ENCODE peak calls at places on chromosome 7, in six cellular contexts. V is HCT116, W is mesenchymal stem cell, O is neuronal stem cell, K is GM23338, S is H9. F is an unnamed sample. For H3K27me3, the result is how much of the 10 kb centered on the place peaks cover.

GRCh38 chr7:46494026-46494425 is 573.0 kb upstream of the IGFBP3 start:
- DNase-seq in K (no peak), V (no peak), O (no peak), W (peak), S (no peak), F (no peak)

GRCh38 chr7:100432053-100432452 is 2.4 kb downstream of the MEPCE start:
- DNase-seq in S (no peak), W (no peak), O (no peak), K (no peak), V (no peak), F (no peak)

GRCh38 chr7:103989785-103990775 is 622 bp upstream of the RELN start:
- DNase-seq in S (peak), O (peak), W (peak), K (peak), V (no peak), F (peak)

GRCh38 chr7:87934699-87935372 is 785 bp downstream of the ADAM22 start:
- DNase-seq in K (peak), S (peak), O (peak), W (peak), V (no peak), F (peak)

GRCh38 chr7:89311886-89312285 is 516.3 kb upstream of the TEX47 start:
- DNase-seq in V (no peak), S (no peak), K (no peak), W (no peak), O (no peak), F (no peak)

GRCh38 chr7:48691788-48692187 is 232.6 kb upstream of the CDC14C start:
- DNase-seq in K (no peak), S (no peak), O (no peak), V (no peak), W (no peak), F (no peak)

GRCh38 chr7:129258649-129259389 is 34.0 kb downstream of the AHCYL2 start:
- DNase-seq in W (peak), K (peak), S (peak), O (peak), V (no peak), F (peak)

GRCh38 chr7:94183289-94183749 is 179.2 kb upstream of the BET1 start:
- DNase-seq in V (peak), S (no peak), K (peak), O (peak), W (peak), F (peak)

GRCh38 chr7:128247640-128248194 is 6.6 kb downstream of the LEP start:
- DNase-seq in O (no peak), K (no peak), S (no peak), V (peak), W (peak), F (no peak)

GRCh38 chr7:23544913-23545354 is 13.2 kb upstream of the TRA2A start:
- DNase-seq in K (peak), O (no peak), S (no peak), V (peak), W (peak), F (no peak)

GRCh38 chr7:3923307-3923918 is 622.4 kb downstream of the SDK1 start:
- DNase-seq in O (no peak), K (no peak), S (no peak), V (no peak), W (no peak), F (no peak)

GRCh38 chr7:55534262-55534915 is 37.9 kb downstream of the VOPP1 start:
- DNase-seq in V (no peak), K (no peak), W (peak), S (no peak), O (no peak), F (no peak)

GRCh38 chr7:54596747-54597146 is 54.6 kb downstream of the VSTM2A start:
- DNase-seq in O (no peak), V (no peak), K (no peak), S (no peak), W (no peak), F (no peak)

GRCh38 chr7:90768301-90768700 is 172.2 kb downstream of the CDK14 start:
- DNase-seq in O (no peak), K (no peak), S (no peak), W (no peak), V (no peak), F (no peak)

GRCh38 chr7:127943541-127944521 is 87.4 kb downstream of the LRRC4 start:
- DNase-seq in W (no peak), O (no peak), V (no peak), K (no peak), S (no peak), F (no peak)

GRCh38 chr7:94133460-94133859 is 129.3 kb upstream of the BET1 start:
- DNase-seq in O (no peak), S (no peak), V (no peak), W (peak), K (no peak), F (no peak)

GRCh38 chr7:30464231-30464660 is 14.3 kb downstream of the NOD1 start:
- DNase-seq in O (no peak), W (no peak), S (no peak), V (no peak), K (no peak), F (no peak)

GRCh38 chr7:117993377-117994003 is 120.2 kb upstream of the CTTNBP2 start:
- DNase-seq in V (peak), O (peak), W (peak), S (peak), K (peak), F (peak)

GRCh38 chr7:102195361-102195760 is 91.3 kb upstream of the SH2B2 start:
- DNase-seq in K (no peak), W (no peak), O (no peak), V (no peak), S (no peak), F (no peak)

GRCh38 chr7:137771679-137772078 is 75.1 kb downstream of the DGKI start:
- DNase-seq in K (no peak), W (peak), S (no peak), V (no peak), O (no peak), F (no peak)

GRCh38 chr7:144776447-144776846 is 59.4 kb downstream of the TPK1 start:
- DNase-seq in S (no peak), O (no peak), V (no peak), W (no peak), K (no peak), F (no peak)

GRCh38 chr7:16265184-16265804 is 156.0 kb downstream of the CRPPA start:
- DNase-seq in S (no peak), O (no peak), V (no peak), W (no peak), K (no peak), F (no peak)

GRCh38 chr7:130901209-130901783 is 167.3 kb upstream of the KLF14 start:
- DNase-seq in V (peak), K (no peak), S (no peak), W (peak), O (no peak), F (no peak)

GRCh38 chr7:95264225-95264927 is 60.0 kb downstream of the PON1 start:
- DNase-seq in K (no peak), S (no peak), O (no peak), W (no peak), V (no peak), F (no peak)

GRCh38 chr7:98619450-98620321 is 2.6 kb downstream of the NPTX2 start:
- DNase-seq in O (no peak), W (no peak), K (peak), V (no peak), S (peak), F (no peak)

GRCh38 chr7:53070883-53071282 is 35.5 kb downstream of the POM121L12 start:
- DNase-seq in V (no peak), K (no peak), O (no peak), S (no peak), W (no peak), F (peak)

GRCh38 chr7:95238252-95238938 is 85.9 kb downstream of the PON1 start:
- DNase-seq in S (no peak), V (no peak), O (no peak), K (no peak), W (no peak), F (no peak)

GRCh38 chr7:29424984-29425309 is 138.7 kb upstream of the PRR15 start:
- DNase-seq in O (no peak), V (no peak), S (no peak), K (no peak), W (no peak), F (no peak)

GRCh38 chr7:123096976-123097375 is 101.5 kb upstream of the TAS2R16 start:
- DNase-seq in S (no peak), K (no peak), W (no peak), V (no peak), O (no peak), F (no peak)

GRCh38 chr7:137959987-137960386 is 41.9 kb downstream of the CREB3L2 start:
- DNase-seq in W (no peak), S (no peak), O (no peak), K (no peak), V (no peak), F (no peak)

GRCh38 chr7:150404785-150405583 is 25.9 kb downstream of the ZNF775 start:
- DNase-seq in O (peak), V (peak), W (peak), K (peak), S (peak), F (peak)
- H2AFZ ChIP-seq in O (peak), V (peak), W (peak), K (peak), S (no peak), F (peak)

DNA sequence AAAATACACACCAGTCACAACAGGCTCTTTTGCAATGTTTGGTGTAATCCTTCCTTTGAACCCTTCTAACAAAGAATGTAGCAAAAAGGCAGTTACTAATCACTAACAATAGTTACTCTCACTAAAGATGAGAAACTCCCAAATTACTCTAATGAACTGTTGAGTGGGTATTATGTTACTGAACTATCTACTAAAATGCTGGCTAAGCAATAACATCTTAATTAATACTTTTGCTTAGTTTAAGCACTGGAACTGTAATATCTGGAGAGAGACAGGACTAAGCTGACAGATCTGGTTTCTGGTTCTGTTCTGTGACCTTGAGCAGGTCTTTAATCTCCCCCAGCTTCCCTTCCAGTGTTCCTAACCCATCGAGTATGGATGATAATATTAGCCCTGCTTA is 241.7 kb downstream of the CHCHD3 start:
- DNase-seq in K (no peak), V (no peak), S (no peak), O (no peak), W (no peak), F (no peak)
- H3K27me3 ChIP-seq in K (under half), V (under half), S (under half), O (under half), W (under half), F (under half)

GRCh38 chr7:51148216-51148615 is 168.4 kb downstream of the COBL start:
- DNase-seq in K (no peak), V (no peak), S (no peak), W (no peak), O (no peak), F (no peak)

GRCh38 chr7:51152801-51153200 is 163.8 kb downstream of the COBL start:
- DNase-seq in V (no peak), K (peak), W (no peak), S (no peak), O (no peak), F (no peak)

GRCh38 chr7:51151452-51151851 is 165.2 kb downstream of the COBL start:
- DNase-seq in O (no peak), K (no peak), W (no peak), S (no peak), V (no peak), F (no peak)

GRCh38 chr7:51146816-51147586 is 169.6 kb downstream of the COBL start:
- DNase-seq in S (peak), W (no peak), V (no peak), O (no peak), K (no peak), F (no peak)

GRCh38 chr7:51150193-51150592 is 166.4 kb downstream of the COBL start:
- DNase-seq in S (no peak), W (no peak), K (no peak), O (no peak), V (no peak), F (no peak)
- H2AFZ ChIP-seq in S (no peak), W (no peak), K (no peak), O (no peak), V (no peak), F (no peak)

DNA sequence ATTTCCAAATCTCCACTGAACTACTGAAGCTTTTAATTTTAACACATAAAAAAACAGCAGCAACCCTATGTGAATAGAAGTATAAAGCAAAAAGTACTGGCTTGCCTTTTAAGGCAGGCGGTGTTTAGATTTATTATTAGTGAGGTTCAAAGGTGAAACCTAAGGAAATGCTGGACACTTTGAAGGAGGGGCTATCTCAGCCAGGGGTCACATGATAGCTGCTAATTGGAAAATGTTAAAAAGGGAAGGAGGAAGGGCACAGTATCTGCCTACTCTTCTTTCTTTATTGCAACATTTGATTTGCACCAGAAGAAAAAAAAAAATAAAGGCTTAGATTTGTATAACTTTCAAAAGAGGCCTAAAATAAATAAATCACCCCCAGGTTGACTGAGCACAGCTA is 183.8 kb downstream of the SKAP2 start:
- DNase-seq in V (no peak), W (no peak), O (no peak), K (no peak), S (no peak), F (no peak)
- H3K27me3 ChIP-seq in V (under half), W (under half), O (under half), K (under half), S (under half), F (under half)

GRCh38 chr7:135995751-135996150 is 18.6 kb upstream of the MTPN start:
- DNase-seq in V (no peak), K (no peak), S (no peak), O (no peak), W (no peak), F (no peak)
- H2AFZ ChIP-seq in V (no peak), K (no peak), S (no peak), O (no peak), W (no peak), F (no peak)

DNA sequence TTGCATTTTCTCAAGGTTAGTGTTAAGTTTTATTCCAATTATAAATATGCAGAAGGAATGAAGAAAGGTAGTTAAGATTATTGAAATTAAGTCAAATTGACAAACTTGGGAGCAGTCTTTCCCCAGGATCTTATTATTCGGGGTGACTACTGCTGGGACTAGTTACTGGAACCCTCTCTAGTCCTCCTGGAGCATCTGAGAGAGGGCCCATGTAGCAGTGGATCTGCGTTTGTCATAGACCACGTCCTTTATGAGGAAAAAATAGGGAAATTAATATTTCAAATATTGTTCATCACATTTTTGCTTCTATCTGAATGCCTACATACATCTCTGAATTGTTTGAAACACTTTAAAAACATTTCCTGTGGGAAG is 41.0 kb downstream of the CNPY1 start:
- DNase-seq in K (no peak), S (no peak), W (no peak), O (no peak), V (no peak), F (no peak)
- H3K27me3 ChIP-seq in K (half or more), S (half or more), W (half or more), O (under half), V (half or more), F (under half)

GRCh38 chr7:34322841-34323240 is 335.2 kb upstream of the NPSR1 start:
- DNase-seq in O (no peak), S (no peak), K (no peak), V (no peak), W (no peak), F (no peak)

GRCh38 chr7:34317039-34317438 is 341.0 kb upstream of the NPSR1 start:
- DNase-seq in O (no peak), S (no peak), W (no peak), V (no peak), K (no peak), F (no peak)

GRCh38 chr7:34320412-34320811 is 337.6 kb upstream of the NPSR1 start:
- DNase-seq in V (no peak), S (no peak), O (no peak), W (no peak), K (no peak), F (no peak)

DNA sequence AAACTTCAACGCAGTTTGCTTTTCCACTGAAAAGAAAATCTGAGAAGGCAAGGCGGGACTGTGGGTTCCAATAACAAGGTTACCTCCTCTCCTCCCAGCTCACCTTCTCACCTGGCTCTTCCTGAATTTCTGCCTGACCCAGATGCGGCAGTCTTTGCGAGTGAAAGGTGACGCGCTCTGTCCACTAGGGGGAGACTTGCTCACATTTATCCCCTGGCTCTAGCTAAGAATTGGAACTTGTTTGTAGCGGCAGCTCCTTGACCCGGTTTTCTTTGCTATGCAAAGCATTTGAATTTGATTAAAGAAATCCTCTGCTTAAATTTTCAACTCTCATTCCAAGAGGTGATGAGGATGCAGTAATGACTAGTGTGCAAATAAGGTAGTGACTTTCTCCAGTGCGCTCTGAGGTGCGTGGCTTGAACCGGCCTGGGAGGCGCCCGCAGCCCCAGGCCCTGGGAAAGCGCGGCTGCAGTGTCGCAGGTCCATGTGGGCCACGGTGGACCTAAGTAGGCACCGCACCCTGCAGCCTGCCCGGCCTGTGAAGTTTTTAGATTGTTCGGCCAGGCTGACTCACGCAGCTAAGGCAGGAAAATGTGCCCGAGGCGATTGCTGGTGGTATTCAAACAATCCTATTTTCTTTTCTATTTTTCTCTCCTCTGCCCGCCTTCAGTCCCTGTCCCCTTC is 336.9 kb upstream of the NPSR1 start:
- DNase-seq in W (peak), O (peak), V (peak), S (peak), K (peak), F (peak)
- H2AFZ ChIP-seq in W (peak), O (peak), V (no peak), S (no peak), K (peak), F (peak)

DNA sequence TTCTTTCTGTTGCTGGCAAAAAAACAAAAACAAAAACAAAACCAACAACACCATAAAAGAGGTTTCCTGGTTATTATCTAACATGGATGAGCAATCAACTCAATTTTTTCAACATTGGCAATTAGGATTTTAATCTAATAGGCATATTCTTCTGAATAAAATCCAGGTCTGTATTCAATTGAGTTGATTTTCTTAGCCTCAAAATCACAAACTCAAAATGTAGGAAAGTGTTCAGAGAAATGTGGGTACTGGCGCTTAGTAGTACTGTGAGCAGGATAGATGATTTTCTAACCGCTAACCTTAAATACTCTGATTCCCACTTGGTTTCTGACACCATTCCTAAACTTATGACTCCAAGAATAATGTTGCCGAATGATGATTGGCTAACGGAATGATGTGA is 5.6 kb downstream of the WNT16 start:
- DNase-seq in W (no peak), K (no peak), S (no peak), V (no peak), O (no peak), F (no peak)
- H3K27me3 ChIP-seq in W (under half), K (under half), S (under half), V (under half), O (under half), F (half or more)

F was measured in endothelial cell of umbilical vein.